ENCODE peak calls at places on chromosome 19, in four cellular contexts. N is K562, F is adipocyte, J is small intestine. M is an unnamed sample.

GRCh38 chr19:29872224-29872731 is 60.5 kb downstream of the CCNE1 start:
- DNase-seq in N (peak; percentile 48), F (no peak), J (peak; percentile 11), M (peak; percentile 88)

GRCh38 chr19:30068528-30069395 is 126.7 kb downstream of the URI1 start:
- DNase-seq in N (no peak), F (no peak), J (no peak), M (peak; percentile 5)

GRCh38 chr19:44988896-44989563 is 12.2 kb upstream of the RELB start:
- DNase-seq in N (peak; percentile 75), F (peak; percentile 83), J (peak; percentile 71), M (peak; percentile 92)

GRCh38 chr19:1101337-1101698 is 2.5 kb upstream of the GPX4 start:
- DNase-seq in N (no peak), F (no peak), J (no peak), M (no peak)

GRCh38 chr19:3831601-3832000 is 37.2 kb downstream of the ZFR2 start:
- DNase-seq in N (no peak), F (no peak), J (no peak), M (peak; percentile 51)

GRCh38 chr19:44576843-44577565 is 36.4 kb upstream of the IGSF23 start:
- DNase-seq in N (peak; percentile 49), F (no peak), J (peak; percentile 82), M (peak; percentile 58)

GRCh38 chr19:35882074-35882832 is 13.9 kb downstream of the APLP1 start:
- DNase-seq in N (peak; percentile 46), F (peak; percentile 89), J (peak; percentile 74), M (peak; percentile 72)

GRCh38 chr19:1290699-1291651 is 5.3 kb downstream of the EFNA2 start:
- DNase-seq in N (no peak), F (no peak), J (peak; percentile 92), M (peak; percentile 71)

GRCh38 chr19:45882652-45883585 is 3.0 kb downstream of the IRF2BP1 start:
- DNase-seq in N (peak; percentile 76), F (peak; percentile 92), J (peak; percentile 91), M (peak; percentile 98)

GRCh38 chr19:32674153-32674958 is 624 bp downstream of the ANKRD27 start:
- DNase-seq in N (peak; percentile 85), F (peak; percentile 41), J (no peak), M (no peak)

DNA sequence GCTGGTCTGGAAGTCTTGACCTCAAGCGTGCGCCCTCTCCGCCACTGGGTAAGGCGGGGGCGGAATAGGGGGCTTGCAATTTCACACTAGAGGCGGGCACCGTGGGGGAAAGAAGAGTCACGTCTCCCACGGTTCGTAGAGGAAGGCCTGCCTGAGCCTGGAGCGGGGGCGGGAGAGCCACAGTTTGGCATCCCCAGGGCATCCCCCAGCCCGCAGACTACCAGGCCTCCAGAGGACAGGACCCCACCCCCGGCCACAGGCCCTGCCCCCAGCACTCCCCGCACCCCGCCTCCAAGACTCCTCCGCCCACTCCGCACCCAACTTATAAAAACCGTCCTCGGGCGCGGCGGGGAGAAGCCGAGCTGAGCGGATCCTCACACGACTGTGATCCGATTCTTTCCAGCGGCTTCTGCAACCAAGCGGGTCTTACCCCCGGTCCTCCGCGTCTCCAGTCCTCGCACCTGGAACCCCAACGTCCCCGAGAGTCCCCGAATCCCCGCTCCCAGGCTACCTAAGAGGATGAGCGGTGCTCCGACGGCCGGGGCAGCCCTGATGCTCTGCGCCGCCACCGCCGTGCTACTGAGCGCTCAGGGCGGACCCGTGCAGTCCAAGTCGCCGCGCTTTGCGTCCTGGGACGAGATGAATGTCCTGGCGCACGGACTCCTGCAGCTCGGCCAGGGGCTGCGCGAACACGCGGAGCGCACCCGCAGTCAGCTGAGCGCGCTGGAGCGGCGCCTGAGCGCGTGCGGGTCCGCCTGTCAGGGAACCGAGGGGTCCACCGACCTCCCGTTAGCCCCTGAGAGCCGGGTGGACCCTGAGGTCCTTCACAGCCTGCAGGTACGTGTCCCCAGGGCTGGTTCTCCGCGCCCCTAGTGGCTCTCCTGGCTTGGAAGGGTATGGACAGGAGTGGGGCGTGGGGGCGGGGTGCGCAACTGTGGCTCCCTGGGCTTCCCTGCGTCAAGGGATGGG is at the start of gene ANGPTL4:
- DNase-seq in N (peak; percentile 76), F (peak; percentile 94), J (peak; percentile 79), M (peak; percentile 97)
- H3K4me3 ChIP-seq in N (peak within 1 kb of the TSS; percentile 27), F (peak within 1 kb of the TSS; percentile 90), J (peak within 1 kb of the TSS; percentile 56), M (peak within 1 kb of the TSS; percentile 70)

DNA sequence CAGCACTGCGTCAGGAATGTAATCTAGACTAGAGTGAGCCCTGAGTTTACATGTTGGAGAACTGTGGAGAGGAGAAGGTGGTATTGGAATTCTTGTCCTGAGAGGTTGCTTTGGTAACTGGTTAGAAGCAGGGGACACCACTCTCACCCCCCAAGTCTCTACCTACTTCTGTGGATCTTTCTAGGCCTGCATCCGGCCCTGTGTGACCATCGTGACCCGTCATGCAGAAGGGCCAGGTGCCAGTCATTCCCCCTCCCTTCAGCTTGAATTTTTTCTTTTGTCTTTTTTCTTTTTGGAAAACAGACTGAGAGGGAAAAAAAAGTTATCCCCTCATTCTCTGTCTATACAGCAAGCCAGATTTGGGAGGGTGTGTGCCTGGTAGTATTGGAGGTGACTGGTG is 31.8 kb downstream of the NFIX start:
- DNase-seq in N (no peak), F (no peak), J (no peak), M (no peak)
- H3K4me3 ChIP-seq in N (no peak overlapping the region), F (peak overlapping the region; percentile 85), J (no peak overlapping the region), M (no peak overlapping the region)

GRCh38 chr19:33849551-33850147 is 53.0 kb downstream of the KCTD15 start:
- DNase-seq in N (no peak), F (no peak), J (no peak), M (no peak)
- H3K4me3 ChIP-seq in N (no peak overlapping the region), F (no peak overlapping the region), J (no peak overlapping the region), M (no peak overlapping the region)

GRCh38 chr19:6718741-6719539 is 1.5 kb downstream of the C3 start:
- DNase-seq in N (peak; percentile 99), F (peak; percentile 21), J (no peak), M (peak; percentile 97)
- H3K4me3 ChIP-seq in N (peak overlapping the region; percentile 37), F (peak overlapping the region; percentile 84), J (no peak overlapping the region), M (no peak overlapping the region)

GRCh38 chr19:12983091-12983490 is 12.2 kb upstream of the NFIX start:
- DNase-seq in N (no peak), F (no peak), J (no peak), M (no peak)
- H3K4me3 ChIP-seq in N (peak overlapping the region; percentile 42), F (peak overlapping the region; percentile 60), J (no peak overlapping the region), M (peak overlapping the region; percentile 18)

GRCh38 chr19:18393836-18394235 is 3.6 kb downstream of the LRRC25 start:
- DNase-seq in N (no peak), F (no peak), J (no peak), M (no peak)
- H3K4me3 ChIP-seq in N (no peak overlapping the region), F (no peak overlapping the region), J (no peak overlapping the region), M (no peak overlapping the region)

GRCh38 chr19:31286491-31286890 is 62.7 kb downstream of the TSHZ3 start:
- DNase-seq in N (no peak), F (no peak), J (no peak), M (no peak)
- H3K4me3 ChIP-seq in N (no peak overlapping the region), F (peak overlapping the region; percentile 83), J (no peak overlapping the region), M (no peak overlapping the region)

GRCh38 chr19:13882841-13883240 is 5.9 kb downstream of the NANOS3 start:
- DNase-seq in N (no peak), F (no peak), J (no peak), M (peak; percentile 38)

GRCh38 chr19:13881692-13882418 is 4.9 kb downstream of the NANOS3 start:
- DNase-seq in N (no peak), F (no peak), J (peak; percentile 49), M (peak; percentile 57)

GRCh38 chr19:13880059-13880672 is 3.2 kb downstream of the NANOS3 start:
- DNase-seq in N (peak; percentile 97), F (peak; percentile 99), J (peak; percentile 97), M (peak; percentile 97)

GRCh38 chr19:13882419-13882795 is 5.5 kb downstream of the NANOS3 start:
- DNase-seq in N (no peak), F (no peak), J (no peak), M (no peak)

GRCh38 chr19:13881231-13881691 is 4.3 kb downstream of the NANOS3 start:
- DNase-seq in N (no peak), F (no peak), J (no peak), M (peak; percentile 86)
- H3K4me3 ChIP-seq in N (no peak overlapping the region), F (no peak overlapping the region), J (no peak overlapping the region), M (no peak overlapping the region)

M was measured in H7.